ENCODE peak calls at places on chromosomes 13 and 19, in eight cellular contexts. N, V, J, B, D, I, W and E are unnamed samples.

GRCh38 chr19:1076951-1077350 is 10.0 kb downstream of the ARHGAP45 start:
- DNase-seq in I (no peak), D (peak), J (no peak), N (no peak), W (peak), V (no peak), B (no peak), E (peak)

GRCh38 chr19:10919352-10920287 is 8.8 kb downstream of the YIPF2 start:
- DNase-seq in V (no peak), N (no peak), W (peak), I (no peak), D (no peak), J (no peak), B (no peak), E (no peak)

GRCh38 chr13:114315074-114315785 is 927 bp downstream of the CHAMP1 start:
- DNase-seq in I (no peak), W (no peak), B (no peak), N (no peak), V (no peak), J (no peak), D (no peak), E (no peak)

GRCh38 chr13:28609381-28609780 is 49.5 kb upstream of the POMP start:
- DNase-seq in N (no peak), I (no peak), D (no peak), J (no peak), V (no peak), B (no peak), W (no peak), E (no peak)

GRCh38 chr19:57830071-57830602 is at the start of gene ZNF587B:
- DNase-seq in D (peak), W (peak), N (peak), I (peak), B (peak), V (peak), J (peak), E (peak)

GRCh38 chr19:7197760-7198696 is 96.2 kb downstream of the INSR start:
- DNase-seq in D (peak), B (peak), N (peak), W (peak), V (peak), J (peak), I (peak), E (peak)

GRCh38 chr19:38251564-38252051 is 4.6 kb downstream of the PPP1R14A start:
- DNase-seq in D (no peak), N (peak), W (no peak), B (peak), V (no peak), J (peak), I (no peak), E (no peak)

GRCh38 chr13:42102961-42103688 is 54.7 kb downstream of the DGKH start:
- DNase-seq in B (no peak), I (no peak), N (no peak), V (no peak), W (no peak), J (no peak), D (no peak), E (no peak)

GRCh38 chr19:34999498-35000337 is at the start of gene GRAMD1A:
- DNase-seq in D (peak), J (peak), W (peak), V (peak), I (peak), N (peak), B (peak), E (peak)

GRCh38 chr19:55549500-55550320 is 4.4 kb upstream of the SBK3 start:
- DNase-seq in I (peak), J (peak), N (no peak), B (no peak), W (no peak), V (no peak), D (peak), E (no peak)

GRCh38 chr19:12996542-12997094 is 1.3 kb downstream of the NFIX start:
- DNase-seq in J (peak), N (no peak), B (no peak), D (peak), W (peak), I (no peak), V (peak), E (peak)

GRCh38 chr19:47340477-47341208 is 8.5 kb upstream of the DHX34 start:
- DNase-seq in N (no peak), V (no peak), B (no peak), J (no peak), W (no peak), D (no peak), I (no peak), E (no peak)

GRCh38 chr13:99103536-99103935 is 97.1 kb upstream of the UBAC2 start:
- DNase-seq in B (no peak), W (no peak), D (no peak), I (no peak), N (no peak), V (no peak), J (peak), E (no peak)

GRCh38 chr13:39016789-39017188 is 21.1 kb downstream of the PROSER1 start:
- DNase-seq in J (peak), V (peak), D (no peak), B (no peak), N (no peak), W (no peak), I (peak), E (no peak)

GRCh38 chr13:80753951-80754350 is 413.0 kb upstream of the SPRY2 start:
- DNase-seq in N (no peak), D (no peak), V (no peak), I (no peak), W (no peak), B (no peak), J (no peak), E (no peak)

GRCh38 chr19:51354103-51354741 is 12.0 kb downstream of the ETFB start:
- DNase-seq in W (no peak), D (no peak), I (no peak), J (no peak), B (no peak), V (no peak), N (no peak), E (no peak)

GRCh38 chr19:56132316-56132822 is 8.7 kb upstream of the ZNF444 start:
- DNase-seq in N (no peak), W (peak), D (no peak), J (no peak), B (no peak), V (no peak), I (no peak), E (no peak)

GRCh38 chr19:28009696-28010095 is 1203.3 kb downstream of the UQCRFS1 start:
- DNase-seq in B (no peak), V (no peak), W (no peak), N (no peak), D (no peak), I (no peak), J (no peak), E (no peak)

GRCh38 chr13:57874530-57874929 is 243.0 kb downstream of the PCDH17 start:
- DNase-seq in J (no peak), I (no peak), V (no peak), N (no peak), D (no peak), B (no peak), W (no peak), E (no peak)

GRCh38 chr19:18320865-18321728 is 1.8 kb downstream of the LSM4 start:
- DNase-seq in V (no peak), J (no peak), D (peak), N (no peak), I (no peak), B (no peak), W (peak), E (no peak)

GRCh38 chr19:2434267-2434666 is 6.9 kb upstream of the TIMM13 start:
- DNase-seq in B (no peak), I (no peak), N (no peak), D (no peak), W (no peak), V (no peak), J (no peak), E (no peak)

GRCh38 chr19:18735752-18736151 is 52.3 kb downstream of the CRTC1 start:
- DNase-seq in D (no peak), B (no peak), I (no peak), W (no peak), N (no peak), J (no peak), V (no peak), E (no peak)

GRCh38 chr19:33438016-33438671 is 64.6 kb downstream of the CEBPG start:
- DNase-seq in W (no peak), N (no peak), I (no peak), J (no peak), D (no peak), V (no peak), B (peak), E (peak)

DNA sequence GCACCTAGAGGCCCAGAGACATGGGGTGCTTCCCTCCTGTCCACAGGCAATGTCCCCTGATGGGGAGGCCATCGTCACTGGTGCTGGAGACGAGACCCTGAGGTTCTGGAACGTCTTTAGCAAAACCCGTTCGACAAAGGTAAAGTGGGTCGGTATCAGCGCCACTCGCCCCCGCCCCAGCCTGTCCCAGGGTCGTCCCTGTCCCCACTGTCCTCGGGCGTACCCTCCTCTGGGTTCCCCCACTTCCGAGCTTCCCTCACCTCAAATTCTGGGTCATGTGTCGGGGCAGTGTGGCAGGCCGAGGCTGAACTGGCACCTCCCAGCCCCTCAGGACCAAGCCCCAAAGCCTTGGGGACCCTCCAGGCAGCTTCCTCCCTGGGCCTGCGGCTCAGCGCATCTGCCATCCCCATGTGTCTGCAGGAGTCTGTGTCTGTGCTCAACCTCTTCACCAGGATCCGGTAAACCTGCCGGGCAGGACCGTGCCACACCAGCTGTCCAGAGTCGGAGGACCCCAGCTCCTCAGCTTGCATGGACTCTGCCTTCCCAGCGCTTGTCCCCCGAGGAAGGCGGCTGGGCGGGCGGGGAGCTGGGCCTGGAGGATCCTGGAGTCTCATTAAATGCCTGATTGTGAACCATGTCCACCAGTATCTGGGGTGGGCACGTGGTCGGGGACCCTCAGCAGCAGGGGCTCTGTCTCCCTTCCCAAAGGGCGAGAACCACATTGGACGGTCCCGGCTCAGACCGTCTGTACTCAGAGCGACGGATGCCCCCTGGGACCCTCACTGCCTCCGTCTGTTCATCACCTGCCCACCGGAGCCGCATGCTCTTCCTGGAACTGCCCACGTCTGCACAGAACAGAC is 4.4 kb upstream of the TEKTIP1 start:
- DNase-seq in J (no peak), B (no peak), D (no peak), N (no peak), V (no peak), W (no peak), I (no peak), E (no peak)
- TF ChIP-seq POLR2AphosphoS5 in J (no peak), B (no peak), D (no peak), N (no peak), V (no peak), W (no peak), I (no peak), E (peak)

DNA sequence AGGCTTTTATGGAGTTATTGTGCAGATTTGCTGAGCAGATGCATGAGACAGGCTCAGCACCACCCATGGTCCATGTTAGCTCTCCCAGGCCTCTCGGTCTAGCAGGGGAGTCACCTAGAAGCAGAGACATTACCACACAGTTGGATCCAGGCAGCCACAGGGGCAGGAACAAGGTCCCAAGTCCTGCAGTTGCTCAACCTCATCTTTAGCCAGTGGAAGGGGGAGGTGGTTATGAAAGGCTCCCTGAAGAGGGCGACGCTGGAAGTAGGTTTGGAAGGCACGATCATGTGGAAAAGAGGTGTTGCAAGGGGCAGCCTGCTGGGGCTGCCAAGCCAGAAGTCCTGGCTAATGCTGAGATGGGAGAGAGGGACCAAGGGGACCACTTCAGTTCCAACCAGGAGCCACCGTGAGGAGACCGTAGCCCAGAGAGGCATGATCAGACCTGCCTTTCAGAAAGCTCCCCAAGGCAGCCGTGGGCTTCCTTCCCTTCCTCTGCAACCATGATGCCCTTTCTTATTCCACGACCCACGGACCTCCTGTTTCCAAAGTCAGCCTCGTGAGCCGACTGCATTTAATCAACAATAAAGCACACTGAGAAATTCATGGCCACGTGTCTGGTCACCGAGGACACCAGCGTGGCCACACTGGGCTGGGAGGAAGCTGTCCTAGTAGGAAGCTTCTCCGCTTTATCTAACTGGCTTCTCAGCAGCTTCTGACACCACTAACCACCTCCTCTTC is 2.5 kb downstream of the AP1M1 start:
- DNase-seq in J (peak), N (no peak), I (no peak), D (no peak), V (no peak), W (peak), B (peak), E (no peak)
- H3K4me3 ChIP-seq in J (no peak), N (no peak), I (no peak), D (no peak), V (no peak), W (no peak), B (no peak), E (no peak)

GRCh38 chr13:30125422-30126073 is 181.8 kb downstream of the KATNAL1 start:
- DNase-seq in D (peak), V (no peak), N (peak), J (no peak), B (peak), I (no peak), W (peak), E (no peak)
- TF ChIP-seq POLR2AphosphoS5 in D (no peak), V (no peak), N (peak), J (no peak), B (peak), I (no peak), W (no peak), E (no peak)

DNA sequence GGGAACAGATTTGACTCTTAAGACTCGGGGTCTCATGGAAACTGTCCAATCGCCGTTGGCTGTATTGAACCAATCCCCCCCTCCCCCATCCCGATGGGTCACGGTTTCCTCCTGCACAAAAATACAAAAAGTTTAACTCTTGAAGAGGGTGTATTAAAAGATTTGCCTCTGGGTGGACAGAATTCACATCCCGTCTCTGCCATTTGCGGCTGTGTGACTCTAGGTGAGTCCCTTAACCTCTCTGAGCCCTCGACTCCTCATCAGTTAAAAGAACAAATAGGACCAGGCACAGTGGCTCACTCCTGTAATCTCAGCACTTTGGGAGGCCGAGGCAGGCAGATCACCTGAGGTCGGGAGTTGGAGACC is 31.3 kb upstream of the FEM1A start:
- DNase-seq in D (no peak), J (no peak), W (no peak), N (no peak), V (no peak), I (no peak), B (no peak), E (no peak)
- H3K4me3 ChIP-seq in D (peak), J (peak), W (peak), N (no peak), V (no peak), I (peak), B (no peak), E (peak)

GRCh38 chr13:31016342-31017325 is 84.2 kb downstream of the TEX26 start:
- DNase-seq in W (no peak), B (no peak), V (no peak), N (no peak), D (no peak), I (no peak), J (no peak), E (no peak)
- TF ChIP-seq POLR2AphosphoS5 in W (no peak), B (no peak), V (no peak), N (no peak), D (no peak), I (no peak), J (no peak), E (no peak)

DNA sequence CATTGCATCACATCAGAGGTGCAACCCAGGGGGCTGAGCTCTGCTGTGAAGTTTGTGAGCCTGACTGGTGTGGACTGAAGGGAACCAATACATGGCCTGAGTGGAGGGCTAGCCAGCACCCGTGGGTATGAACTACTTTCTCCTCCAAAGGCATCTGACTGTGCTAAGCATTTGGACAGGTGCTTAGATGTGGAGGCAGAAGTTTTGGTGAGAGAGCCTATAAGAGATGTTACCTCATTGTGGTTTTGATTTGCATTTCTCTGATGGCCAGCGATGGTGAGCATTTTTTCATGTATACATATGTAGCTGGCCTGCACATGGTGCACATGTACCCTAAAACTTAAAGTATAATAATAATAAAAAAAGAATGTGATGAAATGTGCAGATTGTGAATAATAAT is 46.9 kb downstream of the TEX29 start:
- DNase-seq in W (no peak), N (no peak), B (no peak), J (no peak), V (no peak), D (no peak), I (no peak), E (peak)
- H3K4me3 ChIP-seq in W (no peak), N (no peak), B (no peak), J (no peak), V (no peak), D (no peak), I (no peak), E (no peak)